ENCODE peak calls at places on chromosomes 6 and 20, in eight cellular contexts. T is cardiac muscle cell; S is CD8-positive, alpha-beta T cell; H is choroid plexus epithelial cell; M is lung; F is RWPE1; Z is nephron progenitor cell; D is foreskin fibroblast. A is an unnamed sample.

GRCh38 chr20:3677733-3678132 is 4.1 kb downstream of the ADAM33 start:
- DNase-seq in T (no peak), S (no peak), H (peak; percentile 37), M (no peak), F (no peak), Z (no peak), D (peak; percentile 74), A (no peak)

GRCh38 chr20:32638848-32639247 is 34.9 kb downstream of the C20orf203 start:
- DNase-seq in T (peak; percentile 42), S (no peak), H (peak; percentile 65), M (no peak), F (peak; percentile 84), Z (no peak), D (no peak), A (no peak)

GRCh38 chr20:46559685-46560440 is 9.4 kb upstream of the OCSTAMP start:
- DNase-seq in T (no peak), S (no peak), H (peak; percentile 41), M (no peak), F (no peak), Z (no peak), D (no peak), A (no peak)

GRCh38 chr6:30687659-30688431 is 1.4 kb upstream of the PPP1R18 start:
- DNase-seq in T (no peak), S (no peak), H (peak; percentile 48), M (no peak), F (no peak), Z (no peak), D (peak; percentile 84), A (no peak)

GRCh38 chr6:105382477-105382876 is 20.4 kb downstream of the PREP start:
- DNase-seq in T (no peak), S (no peak), H (no peak), M (no peak), F (no peak), Z (no peak), D (no peak), A (no peak)

GRCh38 chr6:1603708-1604346 is 5.9 kb upstream of the FOXC1 start:
- DNase-seq in T (no peak), S (no peak), H (no peak), M (no peak), F (no peak), Z (no peak), D (no peak), A (no peak)

GRCh38 chr6:52103661-52104060 is 16.2 kb upstream of the PKHD1 start:
- DNase-seq in T (no peak), S (no peak), H (no peak), M (no peak), F (no peak), Z (no peak), D (no peak), A (no peak)

GRCh38 chr6:87722831-87723726 is 21.0 kb upstream of the AKIRIN2 start:
- DNase-seq in T (peak; percentile 23), S (no peak), H (peak; percentile 93), M (peak; percentile 59), F (peak; percentile 87), Z (no peak), D (peak; percentile 97), A (no peak)

GRCh38 chr6:45590225-45590624 is 212.5 kb upstream of the SUPT3H start:
- DNase-seq in T (no peak), S (no peak), H (peak; percentile 76), M (peak; percentile 6), F (peak; percentile 81), Z (no peak), D (peak; percentile 61), A (no peak)

GRCh38 chr6:46015119-46015968 is at the start of gene CLIC5:
- DNase-seq in T (peak; percentile 81), S (peak; percentile 19), H (no peak), M (peak; percentile 38), F (no peak), Z (peak; percentile 65), D (peak; percentile 8), A (no peak)

GRCh38 chr20:63445075-63445734 is 27.2 kb downstream of the KCNQ2 start:
- DNase-seq in T (no peak), S (no peak), H (no peak), M (no peak), F (no peak), Z (no peak), D (no peak), A (no peak)

GRCh38 chr6:29748391-29749352 is 25.4 kb downstream of the HLA-F start:
- DNase-seq in T (peak; percentile 95), S (peak; percentile 86), H (peak; percentile 69), M (peak; percentile 93), F (peak; percentile 99), Z (peak; percentile 92), D (peak; percentile 91), A (peak; percentile 87)

GRCh38 chr20:53162251-53162835 is 190.2 kb downstream of the TSHZ2 start:
- DNase-seq in T (peak; percentile 43), S (no peak), H (peak; percentile 64), M (no peak), F (peak; percentile 78), Z (peak; percentile 57), D (peak; percentile 4), A (no peak)

GRCh38 chr6:113630738-113631535 is 226.2 kb upstream of the MARCKS start:
- DNase-seq in T (peak; percentile 24), S (no peak), H (peak; percentile 88), M (no peak), F (no peak), Z (no peak), D (peak; percentile 71), A (no peak)

GRCh38 chr6:138297761-138298298 is 79.5 kb upstream of the PBOV1 start:
- DNase-seq in T (no peak), S (no peak), H (peak; percentile 58), M (no peak), F (no peak), Z (no peak), D (peak; percentile 49), A (no peak)

GRCh38 chr20:62876826-62877728 is 15.5 kb upstream of the TCFL5 start:
- DNase-seq in T (no peak), S (no peak), H (peak; percentile 71), M (peak; percentile 51), F (no peak), Z (no peak), D (peak; percentile 43), A (no peak)

GRCh38 chr6:44072959-44073611 is 54.2 kb downstream of the MRPL14 start:
- DNase-seq in T (peak; percentile 95), S (peak; percentile 71), H (peak; percentile 80), M (peak; percentile 71), F (peak; percentile 76), Z (peak; percentile 89), D (peak; percentile 94), A (peak; percentile 68)

GRCh38 chr6:158789115-158789917 is 29.9 kb downstream of the EZR start:
- DNase-seq in T (no peak), S (peak; percentile 70), H (no peak), M (no peak), F (no peak), Z (no peak), D (no peak), A (peak; percentile 39)

GRCh38 chr20:51221791-51222408 is 199.0 kb upstream of the KCNG1 start:
- DNase-seq in T (no peak), S (no peak), H (peak; percentile 88), M (peak; percentile 49), F (peak; percentile 50), Z (peak; percentile 9), D (peak; percentile 82), A (no peak)

GRCh38 chr20:58436868-58437645 is 48.0 kb downstream of the VAPB start:
- DNase-seq in T (no peak), S (no peak), H (no peak), M (no peak), F (no peak), Z (no peak), D (no peak), A (no peak)

GRCh38 chr6:34200340-34200971 is 36.2 kb upstream of the HMGA1 start:
- DNase-seq in T (no peak), S (no peak), H (no peak), M (no peak), F (no peak), Z (no peak), D (no peak), A (no peak)

GRCh38 chr6:24464253-24465038 is 24.9 kb downstream of the GPLD1 start:
- DNase-seq in T (no peak), S (no peak), H (no peak), M (no peak), F (no peak), Z (no peak), D (no peak), A (no peak)

GRCh38 chr20:4065405-4065841 is 50.1 kb upstream of the RNF24 start:
- DNase-seq in T (no peak), S (no peak), H (peak; percentile 95), M (no peak), F (peak; percentile 38), Z (no peak), D (peak; percentile 96), A (no peak)

GRCh38 chr6:133945158-133945557 is 7.9 kb upstream of the TBPL1 start:
- DNase-seq in T (no peak), S (no peak), H (peak; percentile 52), M (no peak), F (no peak), Z (no peak), D (peak; percentile 51), A (no peak)

GRCh38 chr20:40276291-40276690 is 412.7 kb downstream of the MAFB start:
- DNase-seq in T (no peak), S (no peak), H (no peak), M (no peak), F (no peak), Z (no peak), D (no peak), A (no peak)

DNA sequence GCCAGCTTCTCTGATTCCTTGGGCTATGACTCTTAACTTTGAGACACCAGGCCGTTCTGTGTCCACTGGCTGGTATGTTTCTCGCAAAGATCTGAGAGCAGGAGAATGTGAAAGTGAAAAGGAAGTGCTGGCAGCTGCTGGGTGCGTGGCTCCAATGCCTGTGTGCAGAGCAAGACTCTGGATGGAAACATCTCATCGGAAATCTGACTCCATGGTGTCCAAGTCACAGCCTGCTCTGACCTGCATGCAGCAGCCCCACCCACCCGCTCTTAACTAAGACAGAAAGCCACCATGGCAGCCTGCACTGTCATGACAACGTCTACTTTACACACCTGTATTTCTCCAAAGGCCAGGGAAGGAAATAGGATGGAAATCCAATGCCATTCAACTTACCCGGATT is 66.3 kb upstream of the MPC1 start:
- DNase-seq in T (no peak), S (no peak), H (no peak), M (no peak), F (no peak), Z (no peak), D (no peak), A (no peak)
- TF ChIP-seq CTCF in T (no peak), S (no peak), H (no peak), M (no peak), F (no peak), Z (no peak), D (no peak), A (no peak)

GRCh38 chr20:60993647-60994046 is 258.4 kb upstream of the CDH4 start:
- DNase-seq in T (peak; percentile 15), S (no peak), H (no peak), M (no peak), F (no peak), Z (no peak), D (no peak), A (no peak)
- TF ChIP-seq CTCF in T (no peak), S (no peak), H (no peak), M (no peak), F (no peak), Z (peak; percentile 17), D (peak; percentile 17), A (no peak)

GRCh38 chr6:160247457-160247883 is 11.2 kb downstream of the SLC22A2 start:
- DNase-seq in T (no peak), S (no peak), H (no peak), M (no peak), F (no peak), Z (no peak), D (no peak), A (no peak)
- TF ChIP-seq CTCF in T (no peak), S (no peak), H (no peak), M (no peak), F (no peak), Z (no peak), D (no peak), A (no peak)

GRCh38 chr20:59645761-59646171 is 41.4 kb downstream of the PHACTR3 start:
- DNase-seq in T (no peak), S (no peak), H (no peak), M (peak; percentile 9), F (no peak), Z (no peak), D (no peak), A (no peak)
- TF ChIP-seq CTCF in T (no peak), S (no peak), H (no peak), M (no peak), F (peak; percentile 13), Z (no peak), D (peak; percentile 4), A (no peak)